ENCODE peak calls at places on chromosomes 11 and 22, in seven cellular contexts. V is K562, U is fibroblast of lung, W is astrocyte, I is MM.1S, T is neural progenitor cell, R is OCI-LY7. E is an unnamed sample.

GRCh38 chr11:12674571-12674935 is 332 bp downstream of the TEAD1 start:
- DNase-seq in V (no peak), U (no peak), W (no peak), I (peak), T (no peak), R (peak), E (no peak)

GRCh38 chr11:1829039-1829820 is 5.6 kb upstream of the SYT8 start:
- DNase-seq in V (no peak), U (peak), W (peak), I (no peak), T (no peak), R (no peak), E (no peak)

GRCh38 chr11:30596832-30597231 is 10.7 kb upstream of the MPPED2 start:
- DNase-seq in V (no peak), U (no peak), W (no peak), I (no peak), T (no peak), R (no peak), E (no peak)

GRCh38 chr11:44992181-44992582 is 41.5 kb upstream of the TP53I11 start:
- DNase-seq in V (no peak), U (no peak), W (no peak), I (no peak), T (no peak), R (no peak), E (no peak)

GRCh38 chr11:68012843-68013610 is 2.9 kb downstream of the ALDH3B1 start:
- DNase-seq in V (no peak), U (peak), W (peak), I (peak), T (no peak), R (no peak), E (no peak)

GRCh38 chr11:102276302-102277182 is 40.7 kb upstream of the BIRC3 start:
- DNase-seq in V (no peak), U (peak), W (peak), I (no peak), T (no peak), R (no peak), E (no peak)

GRCh38 chr11:81203876-81204275 is 1529.8 kb downstream of the FAM181B start:
- DNase-seq in V (no peak), U (no peak), W (no peak), I (no peak), T (no peak), R (no peak), E (no peak)

GRCh38 chr11:90246468-90246867 is 23.6 kb upstream of the CHORDC1 start:
- DNase-seq in V (no peak), U (no peak), W (no peak), I (no peak), T (no peak), R (no peak), E (no peak)

GRCh38 chr11:14460147-14460546 is 39.5 kb downstream of the COPB1 start:
- DNase-seq in V (no peak), U (no peak), W (no peak), I (no peak), T (no peak), R (no peak), E (no peak)

GRCh38 chr22:21626735-21627469 is 2.9 kb downstream of the YDJC start:
- DNase-seq in V (no peak), U (no peak), W (no peak), I (no peak), T (no peak), R (no peak), E (no peak)

GRCh38 chr22:21628386-21629261 is 1.2 kb downstream of the YDJC start:
- DNase-seq in V (peak), U (no peak), W (no peak), I (no peak), T (no peak), R (no peak), E (no peak)

GRCh38 chr22:21632237-21632895 is at the start of gene CCDC116:
- DNase-seq in V (peak), U (no peak), W (no peak), I (no peak), T (peak), R (peak), E (peak)

GRCh38 chr22:21631025-21631424 is 1.2 kb upstream of the YDJC start:
- DNase-seq in V (no peak), U (no peak), W (no peak), I (no peak), T (no peak), R (no peak), E (no peak)

GRCh38 chr22:21629262-21630149 is at the start of gene YDJC:
- DNase-seq in V (peak), U (peak), W (peak), I (peak), T (peak), R (peak), E (peak)
- TF ChIP-seq CTCF in V (no peak), U (peak), W (peak), I (peak), T (peak), R (peak), E (peak)

GRCh38 chr11:3797329-3798090 is at the start of gene NUP98:
- DNase-seq in V (peak), U (peak), W (peak), I (peak), T (peak), R (peak), E (peak)

GRCh38 chr11:3795131-3796092 is 1.9 kb downstream of the NUP98 start:
- DNase-seq in V (no peak), U (no peak), W (no peak), I (no peak), T (no peak), R (no peak), E (no peak)

GRCh38 chr11:3799143-3799542 is 1.8 kb upstream of the NUP98 start:
- DNase-seq in V (no peak), U (no peak), W (no peak), I (no peak), T (no peak), R (no peak), E (no peak)

GRCh38 chr11:3796346-3796745 is 1.0 kb downstream of the NUP98 start:
- DNase-seq in V (no peak), U (no peak), W (no peak), I (no peak), T (no peak), R (peak), E (no peak)

GRCh38 chr11:3796796-3797328 is 492 bp downstream of the NUP98 start:
- DNase-seq in V (no peak), U (no peak), W (no peak), I (no peak), T (no peak), R (no peak), E (no peak)
- H3K4me3 ChIP-seq in V (peak), U (peak), W (peak), I (peak), T (peak), R (peak), E (peak)

GRCh38 chr22:35685731-35686130 is 31.9 kb upstream of the APOL5 start:
- DNase-seq in V (no peak), U (peak), W (peak), I (no peak), T (no peak), R (peak), E (no peak)
- H2AFZ ChIP-seq in V (no peak), U (no peak), W (no peak), I (no peak), T (no peak), R (peak), E (no peak)

GRCh38 chr11:77031599-77031998 is 2.6 kb upstream of the B3GNT6 start:
- DNase-seq in V (no peak), U (no peak), W (no peak), I (no peak), T (no peak), R (no peak), E (no peak)
- TF ChIP-seq CTCF in V (no peak), U (no peak), W (no peak), I (no peak), T (no peak), R (no peak), E (no peak)